ENCODE peak calls at places on chromosomes 1 and 21, in five cellular contexts. L, G, J, C and V are unnamed samples.

GRCh38 chr21:34797926-34798595 is 129.3 kb downstream of the CLIC6 start:
- DNase-seq in L (no peak), C (no peak), J (no peak), G (no peak), V (no peak)

GRCh38 chr1:119367332-119368124 is 1.1 kb upstream of the HAO2 start:
- DNase-seq in G (peak), L (no peak), C (no peak), J (no peak), V (peak)

GRCh38 chr1:67966001-67966665 is 84.3 kb downstream of the DIRAS3 start:
- DNase-seq in J (no peak), G (no peak), L (no peak), C (no peak), V (no peak)

GRCh38 chr1:80218112-80218511 is 1211.6 kb upstream of the ADGRL4 start:
- DNase-seq in L (no peak), C (no peak), G (peak), J (no peak), V (peak)

GRCh38 chr1:209825591-209826433 is 2.0 kb upstream of the UTP25 start:
- DNase-seq in G (no peak), L (no peak), J (no peak), C (peak), V (no peak)

GRCh38 chr1:224727851-224728250 is 111.7 kb downstream of the CNIH3 start:
- DNase-seq in G (peak), L (no peak), C (no peak), J (no peak), V (no peak)

GRCh38 chr1:179105393-179105792 is 23.5 kb downstream of the TOR3A start:
- DNase-seq in L (no peak), C (no peak), J (no peak), G (no peak), V (no peak)

GRCh38 chr21:33901421-33902288 is 13.9 kb downstream of the ATP5PO start:
- DNase-seq in C (peak), G (peak), L (no peak), J (peak), V (peak)

GRCh38 chr1:108503062-108503740 is 53.1 kb downstream of the NBPF6 start:
- DNase-seq in L (no peak), C (no peak), G (peak), J (no peak), V (peak)

GRCh38 chr21:27631471-27631870 is 664.6 kb upstream of the ADAMTS5 start:
- DNase-seq in C (no peak), G (no peak), L (no peak), J (no peak), V (no peak)

GRCh38 chr21:41593784-41594138 is 85.8 kb upstream of the TMPRSS2 start:
- DNase-seq in G (no peak), C (no peak), L (no peak), J (no peak), V (no peak)

GRCh38 chr1:112317140-112317539 is 78.9 kb upstream of the CTTNBP2NL start:
- DNase-seq in L (no peak), C (no peak), J (no peak), G (no peak), V (no peak)

GRCh38 chr1:55352080-55352800 is 137.1 kb upstream of the USP24 start:
- DNase-seq in C (no peak), L (no peak), J (peak), G (no peak), V (no peak)

GRCh38 chr1:209652121-209652742 is at the start of gene LAMB3:
- DNase-seq in J (no peak), L (no peak), G (no peak), C (peak), V (no peak)

GRCh38 chr1:169090308-169090899 is 16.1 kb upstream of the ATP1B1 start:
- DNase-seq in J (no peak), G (no peak), L (no peak), C (no peak), V (no peak)

GRCh38 chr1:25786887-25787286 is 13.1 kb upstream of the SELENON start:
- DNase-seq in J (no peak), G (no peak), C (no peak), L (no peak), V (no peak)

GRCh38 chr1:155324717-155325595 is 4.3 kb downstream of the RUSC1 start:
- DNase-seq in L (no peak), C (peak), G (no peak), J (peak), V (no peak)

GRCh38 chr1:6785721-6786505 is 659 bp downstream of the CAMTA1 start:
- DNase-seq in J (peak), C (peak), G (peak), L (no peak), V (no peak)

GRCh38 chr1:43545686-43546387 is 15.2 kb downstream of the PTPRF start:
- DNase-seq in J (peak), C (peak), L (no peak), G (no peak), V (no peak)

GRCh38 chr1:2624735-2625300 is 8.0 kb downstream of the MMEL1 start:
- DNase-seq in L (no peak), J (peak), G (no peak), C (no peak), V (no peak)

GRCh38 chr1:196152975-196153374 is 455.3 kb downstream of the KCNT2 start:
- DNase-seq in L (no peak), C (no peak), G (no peak), J (no peak), V (no peak)

GRCh38 chr1:169105434-169106094 is 926 bp upstream of the ATP1B1 start:
- DNase-seq in J (peak), L (no peak), G (no peak), C (peak), V (no peak)

GRCh38 chr1:7785108-7785507 is 1.0 kb downstream of the PER3 start:
- DNase-seq in C (no peak), J (no peak), L (no peak), G (no peak), V (no peak)

GRCh38 chr1:197526736-197527371 is 248.4 kb downstream of the DENND1B start:
- DNase-seq in L (no peak), C (no peak), J (no peak), G (no peak), V (no peak)

GRCh38 chr1:246428542-246429308 is 78.4 kb downstream of the SMYD3 start:
- DNase-seq in G (peak), C (no peak), L (no peak), J (no peak), V (no peak)

GRCh38 chr1:119791377-119791776 is 19.9 kb downstream of the REG4 start:
- DNase-seq in J (no peak), C (no peak), L (no peak), G (no peak), V (no peak)

GRCh38 chr1:240128361-240128760 is 36.7 kb downstream of the FMN2 start:
- DNase-seq in G (no peak), L (no peak), C (no peak), J (no peak), V (no peak)

GRCh38 chr1:87449348-87449963 is 120.8 kb downstream of the LMO4 start:
- DNase-seq in L (peak), C (peak), J (no peak), G (no peak), V (no peak)

GRCh38 chr1:51558375-51558924 is 39.4 kb upstream of the EPS15 start:
- DNase-seq in L (no peak), C (no peak), J (no peak), G (no peak), V (peak)

GRCh38 chr1:9024837-9025236 is 1.4 kb downstream of the SLC2A7 start:
- DNase-seq in G (no peak), L (no peak), J (peak), C (no peak), V (no peak)

GRCh38 chr1:93723101-93723500 is 41.5 kb upstream of the BCAR3 start:
- DNase-seq in L (no peak), J (no peak), C (no peak), G (no peak), V (no peak)

GRCh38 chr1:221517961-221518360 is 223.9 kb downstream of the DUSP10 start:
- DNase-seq in J (no peak), C (no peak), G (peak), L (no peak), V (no peak)

GRCh38 chr1:20634594-20635084 is 1.4 kb downstream of the PINK1 start:
- DNase-seq in J (peak), C (peak), G (peak), L (no peak), V (no peak)

DNA sequence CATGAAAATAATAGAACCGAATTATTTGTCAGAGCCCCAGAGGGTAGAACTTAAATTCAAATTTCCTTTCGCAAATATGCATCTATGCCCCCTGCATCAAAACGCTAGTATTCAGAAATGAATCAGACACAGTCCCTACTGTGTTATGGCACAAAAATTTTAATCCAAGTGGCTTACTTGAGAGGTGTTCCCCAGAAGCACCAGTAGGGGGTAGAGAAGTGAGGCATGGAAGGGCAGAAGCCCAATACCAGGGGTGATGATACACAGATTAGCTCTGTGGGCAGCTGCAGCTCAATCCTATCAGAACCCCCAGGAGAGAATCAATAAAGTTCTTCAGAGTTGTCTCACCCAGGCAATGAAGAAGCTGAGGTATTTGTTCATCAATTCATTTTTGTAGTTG is 342.2 kb downstream of the OMA1 start:
- DNase-seq in G (no peak), L (no peak), J (no peak), C (no peak), V (no peak)
- TF ChIP-seq CTCF in G (peak), L (no peak), J (no peak), C (no peak), V (peak)

GRCh38 chr21:44892095-44892494 is 18.6 kb upstream of the PTTG1IP start:
- DNase-seq in C (no peak), J (no peak), L (no peak), G (no peak), V (no peak)

GRCh38 chr21:44890338-44890931 is 16.9 kb upstream of the PTTG1IP start:
- DNase-seq in G (no peak), J (no peak), L (no peak), C (no peak), V (no peak)

GRCh38 chr21:44889625-44890337 is 16.3 kb upstream of the PTTG1IP start:
- DNase-seq in J (no peak), C (no peak), L (no peak), G (no peak), V (no peak)

GRCh38 chr21:44891631-44892031 is 18.1 kb upstream of the PTTG1IP start:
- DNase-seq in G (no peak), C (no peak), J (no peak), L (no peak), V (no peak)

DNA sequence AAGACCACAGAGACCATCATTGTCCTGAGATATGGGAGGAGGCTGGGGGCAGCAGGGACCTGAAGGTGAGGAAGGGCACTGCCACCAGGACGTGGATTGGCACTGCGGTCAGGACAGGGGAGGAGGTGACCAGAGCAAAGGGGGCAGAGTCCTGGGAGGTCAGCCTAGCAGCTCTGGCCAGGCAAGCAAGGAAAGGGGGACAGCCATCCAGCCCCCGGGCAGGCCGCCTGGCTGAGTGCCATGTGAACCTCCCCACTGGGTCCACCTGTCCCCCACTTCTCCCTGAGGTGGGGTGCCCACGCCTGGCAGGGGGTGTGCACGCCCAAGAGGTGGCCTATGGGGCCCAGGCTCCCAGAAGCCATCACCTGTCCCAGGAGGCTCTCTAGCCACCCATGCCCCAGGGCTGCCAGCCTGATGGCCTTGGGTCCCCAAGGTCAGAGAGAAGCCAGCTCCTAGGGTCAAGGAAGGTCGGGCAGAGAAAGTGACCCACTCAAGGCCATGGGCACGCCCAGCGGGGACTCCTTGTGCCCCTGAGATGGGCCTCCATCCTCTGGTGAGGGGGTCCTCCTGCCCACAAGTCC is 17.6 kb upstream of the PTTG1IP start:
- DNase-seq in C (no peak), L (no peak), J (no peak), G (no peak), V (no peak)
- H3K4me3 ChIP-seq in C (no peak), L (no peak), J (no peak), G (no peak), V (no peak)

DNA sequence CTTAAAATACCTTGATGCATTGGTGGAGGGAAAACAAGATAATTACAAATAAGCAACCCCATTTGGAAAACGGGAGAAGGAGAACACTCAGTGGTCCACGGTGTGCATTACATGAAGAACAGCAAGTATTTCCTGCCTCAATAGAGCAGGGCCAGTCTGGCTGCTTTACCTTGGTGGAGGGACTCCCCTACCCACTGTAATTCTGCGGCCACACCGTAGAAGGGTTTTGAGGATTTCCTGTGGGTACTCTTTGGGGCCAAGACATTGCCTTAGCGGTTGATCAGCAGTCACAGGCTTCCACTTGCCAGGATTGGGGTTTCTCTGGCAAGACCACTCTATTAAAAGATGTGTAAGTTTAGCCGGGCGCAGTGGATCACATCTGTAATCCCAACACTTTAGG is 16.3 kb upstream of the TMEM54 start:
- DNase-seq in G (no peak), L (no peak), J (no peak), C (no peak), V (no peak)
- TF ChIP-seq CTCF in G (no peak), L (no peak), J (no peak), C (no peak), V (no peak)

DNA sequence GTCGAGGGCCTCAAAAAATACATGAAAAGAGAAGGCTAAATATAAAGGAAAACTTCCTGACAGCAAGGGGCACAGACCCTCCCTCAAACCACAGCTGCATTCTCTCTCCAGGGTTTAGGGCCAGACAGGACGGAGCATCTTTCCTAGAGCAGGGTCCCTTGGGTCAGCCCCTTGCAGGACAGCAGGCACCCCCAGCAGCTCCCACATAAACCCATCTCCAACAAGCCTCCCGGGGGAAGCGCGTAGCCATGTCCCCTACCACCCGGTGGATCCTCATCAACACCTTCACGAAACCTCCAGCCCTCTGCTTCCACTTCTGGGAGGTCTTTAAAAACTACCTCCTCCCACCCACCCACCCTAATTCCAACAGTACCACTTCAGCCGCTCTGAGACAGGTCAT is 59.5 kb downstream of the CD46 start:
- DNase-seq in G (no peak), L (no peak), C (no peak), J (no peak), V (no peak)
- H3K4me3 ChIP-seq in G (no peak), L (no peak), C (no peak), J (no peak), V (no peak)

GRCh38 chr1:113389953-113390834 is at the start of gene MAGI3:
- DNase-seq in C (peak), G (peak), J (peak), L (peak), V (peak)
- TF ChIP-seq CTCF in C (no peak), G (no peak), J (no peak), L (no peak), V (no peak)

GRCh38 chr1:204896787-204897469 is 26.3 kb downstream of the NFASC start:
- DNase-seq in G (no peak), J (no peak), L (no peak), C (no peak), V (no peak)

GRCh38 chr1:204894606-204895005 is 23.9 kb downstream of the NFASC start:
- DNase-seq in J (no peak), G (no peak), L (no peak), C (no peak), V (no peak)

GRCh38 chr1:204894031-204894430 is 23.4 kb downstream of the NFASC start:
- DNase-seq in J (no peak), C (no peak), G (no peak), L (no peak), V (no peak)

GRCh38 chr1:204891860-204892259 is 21.2 kb downstream of the NFASC start:
- DNase-seq in L (no peak), J (no peak), C (no peak), G (no peak), V (no peak)

DNA sequence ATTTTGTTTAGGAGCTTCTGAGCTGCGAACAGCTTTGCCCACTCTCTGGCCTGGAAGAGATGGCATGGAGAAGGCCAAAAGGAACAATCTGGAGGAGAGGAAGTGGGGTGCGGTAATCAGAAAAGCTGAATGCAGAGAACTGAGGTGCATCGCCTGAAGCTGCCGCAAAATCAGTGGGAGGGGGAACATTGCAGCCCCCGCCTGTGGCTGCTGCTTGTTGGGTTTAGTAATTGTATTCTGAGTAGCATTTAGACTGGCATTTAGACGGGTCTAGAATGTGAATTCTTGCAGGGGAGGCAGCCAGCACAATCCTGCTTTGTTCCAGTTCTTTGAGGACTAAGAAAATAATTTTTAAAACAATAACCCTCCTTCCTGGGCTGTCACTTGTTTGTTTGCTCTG is 25.4 kb downstream of the NFASC start:
- DNase-seq in L (no peak), J (no peak), G (no peak), C (no peak), V (no peak)
- H3K4me3 ChIP-seq in L (no peak), J (no peak), G (no peak), C (no peak), V (no peak)

DNA sequence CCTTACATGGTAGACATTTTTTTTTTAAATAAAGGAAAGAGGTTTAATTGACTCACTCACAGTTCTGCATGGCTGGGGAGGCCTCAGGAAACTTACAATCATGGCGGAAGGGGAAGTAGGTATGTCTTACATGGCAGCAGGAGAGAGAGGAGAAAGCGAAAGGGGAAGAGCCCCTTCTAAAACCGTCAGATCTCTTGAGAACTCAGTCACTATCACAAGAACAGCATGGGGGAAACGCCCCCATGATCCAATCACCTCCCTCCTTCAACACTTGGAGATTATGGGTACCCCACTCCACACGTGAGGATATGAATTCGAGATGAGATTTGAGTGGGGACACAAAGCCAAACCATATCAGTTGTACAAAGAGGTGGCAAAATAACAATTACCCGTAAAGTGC is 301.7 kb downstream of the GRIK1 start:
- DNase-seq in G (no peak), J (no peak), C (no peak), L (no peak), V (no peak)
- TF ChIP-seq CTCF in G (no peak), J (no peak), C (no peak), L (no peak), V (no peak)

GRCh38 chr1:219924348-219924747 is 4.0 kb downstream of the SLC30A10 start:
- DNase-seq in C (no peak), G (no peak), J (no peak), L (no peak), V (no peak)
- H3K4me3 ChIP-seq in C (no peak), G (no peak), J (no peak), L (no peak), V (no peak)